ENCODE peak calls at places on chromosomes 13 and 19, in four cellular contexts. One of them, this sample, is unnamed.

GRCh38 chr13:32178763-32179162 is 136.4 kb downstream of the ZAR1L start:
- DNase-seq in EH: no peak
- DNase-seq in HEK293T: no peak
- DNase-seq in nephron progenitor cell: no peak
- DNase-seq in this sample: no peak

GRCh38 chr19:5585461-5586299 is 17.9 kb upstream of the TINCR start:
- DNase-seq in EH: no peak
- DNase-seq in HEK293T: no peak
- DNase-seq in nephron progenitor cell: peak; percentile 50
- DNase-seq in this sample: no peak

GRCh38 chr13:59356607-59357006 is 807.1 kb downstream of the DIAPH3 start:
- DNase-seq in EH: peak; percentile 56
- DNase-seq in HEK293T: no peak
- DNase-seq in nephron progenitor cell: no peak
- DNase-seq in this sample: no peak

GRCh38 chr13:52850396-52851152 is 2.1 kb upstream of the PCDH8 start:
- DNase-seq in EH: peak; percentile 55
- DNase-seq in HEK293T: peak; percentile 81
- DNase-seq in nephron progenitor cell: peak; percentile 93
- DNase-seq in this sample: no peak

GRCh38 chr13:109727251-109727650 is 59.1 kb downstream of the IRS2 start:
- DNase-seq in EH: no peak
- DNase-seq in HEK293T: no peak
- DNase-seq in nephron progenitor cell: no peak
- DNase-seq in this sample: no peak

GRCh38 chr19:34104099-34104498 is 68.2 kb upstream of the LSM14A start:
- DNase-seq in EH: no peak
- DNase-seq in HEK293T: no peak
- DNase-seq in nephron progenitor cell: no peak
- DNase-seq in this sample: no peak

GRCh38 chr19:45177817-45178261 is at the start of gene TRAPPC6A:
- DNase-seq in EH: peak; percentile 65
- DNase-seq in HEK293T: no peak
- DNase-seq in nephron progenitor cell: no peak
- DNase-seq in this sample: peak; percentile 66

GRCh38 chr13:108302279-108302678 is 32.8 kb downstream of the TNFSF13B start:
- DNase-seq in EH: peak; percentile 1
- DNase-seq in HEK293T: no peak
- DNase-seq in nephron progenitor cell: no peak
- DNase-seq in this sample: no peak

GRCh38 chr19:40724848-40725247 is 7.9 kb downstream of the ITPKC start:
- DNase-seq in EH: no peak
- DNase-seq in HEK293T: no peak
- DNase-seq in nephron progenitor cell: no peak
- DNase-seq in this sample: no peak

GRCh38 chr13:112638919-112639318 is 50.9 kb upstream of the ATP11A start:
- DNase-seq in EH: no peak
- DNase-seq in HEK293T: no peak
- DNase-seq in nephron progenitor cell: no peak
- DNase-seq in this sample: no peak

GRCh38 chr19:10187315-10187714 is 7.4 kb downstream of the DNMT1 start:
- DNase-seq in EH: no peak
- DNase-seq in HEK293T: no peak
- DNase-seq in nephron progenitor cell: no peak
- DNase-seq in this sample: no peak

GRCh38 chr13:114124921-114125320 is 7.5 kb downstream of the RASA3 start:
- DNase-seq in EH: peak; percentile 81
- DNase-seq in HEK293T: no peak
- DNase-seq in nephron progenitor cell: no peak
- DNase-seq in this sample: no peak